ENCODE peak calls at places on chromosome 10, in eight cellular contexts. F, G, I, U, Z, Y, V and K are unnamed samples.

GRCh38 chr10:49212783-49213182 is 24.6 kb upstream of the TMEM273 start:
- DNase-seq in I (no peak), Z (no peak), V (no peak), G (no peak), Y (no peak), U (no peak), F (no peak), K (no peak)

GRCh38 chr10:132836832-132837540 is 51.0 kb upstream of the NKX6-2 start:
- DNase-seq in V (peak), Y (peak), U (peak), F (peak), Z (no peak), G (peak), I (peak), K (no peak)

GRCh38 chr10:103576862-103577261 is 83.4 kb downstream of the NEURL1 start:
- DNase-seq in I (no peak), U (no peak), V (no peak), F (no peak), G (no peak), Y (no peak), Z (no peak), K (no peak)

GRCh38 chr10:71981024-71981867 is 17.1 kb downstream of the CHST3 start:
- DNase-seq in G (no peak), F (no peak), I (peak), V (no peak), Y (no peak), U (peak), Z (peak), K (no peak)

GRCh38 chr10:12579954-12580858 is 230.9 kb downstream of the CAMK1D start:
- DNase-seq in V (no peak), Z (peak), G (no peak), U (no peak), I (no peak), F (no peak), Y (no peak), K (no peak)

GRCh38 chr10:48503293-48503911 is 101.5 kb downstream of the ARHGAP22 start:
- DNase-seq in Z (no peak), U (no peak), G (no peak), Y (no peak), V (no peak), F (no peak), I (no peak), K (no peak)

GRCh38 chr10:6530211-6530840 is 49.8 kb downstream of the PRKCQ start:
- DNase-seq in Y (no peak), G (no peak), I (no peak), V (peak), Z (no peak), U (no peak), F (no peak), K (no peak)

GRCh38 chr10:98316661-98317060 is 48.7 kb upstream of the LOXL4 start:
- DNase-seq in Z (peak), G (peak), V (no peak), I (peak), Y (no peak), U (peak), F (no peak), K (peak)

GRCh38 chr10:73906524-73907447 is 4.1 kb upstream of the PLAU start:
- DNase-seq in I (peak), F (no peak), V (no peak), U (peak), Y (no peak), Z (peak), G (peak), K (peak)

GRCh38 chr10:95382174-95382573 is 91.4 kb upstream of the PDLIM1 start:
- DNase-seq in G (no peak), Y (no peak), U (no peak), F (no peak), V (no peak), I (no peak), Z (no peak), K (no peak)

GRCh38 chr10:35152992-35153391 is 26.3 kb downstream of the CREM start:
- DNase-seq in Z (no peak), G (no peak), Y (no peak), I (no peak), V (no peak), U (no peak), F (no peak), K (no peak)

GRCh38 chr10:18665079-18665478 is 5.8 kb downstream of the ARL5B start:
- DNase-seq in F (no peak), G (no peak), V (no peak), Z (no peak), I (no peak), U (no peak), Y (no peak), K (no peak)

GRCh38 chr10:126931548-126931947 is 26.3 kb downstream of the DOCK1 start:
- DNase-seq in V (no peak), I (no peak), G (no peak), U (no peak), F (no peak), Z (no peak), Y (no peak), K (no peak)

GRCh38 chr10:118966131-118967125 is 63.1 kb upstream of the NANOS1 start:
- DNase-seq in U (no peak), G (no peak), V (no peak), Z (no peak), I (no peak), F (no peak), Y (no peak), K (no peak)

GRCh38 chr10:111410740-111411139 is 333.9 kb downstream of the ADRA2A start:
- DNase-seq in V (no peak), Z (no peak), I (no peak), Y (no peak), F (no peak), G (no peak), U (no peak), K (no peak)

GRCh38 chr10:23046032-23046431 is 49.3 kb upstream of the MSRB2 start:
- DNase-seq in V (no peak), F (no peak), U (no peak), G (no peak), I (no peak), Z (no peak), Y (no peak), K (no peak)

GRCh38 chr10:5996696-5997095 is 19.4 kb upstream of the IL15RA start:
- DNase-seq in Y (no peak), Z (no peak), I (no peak), U (no peak), G (no peak), F (no peak), V (no peak), K (no peak)

GRCh38 chr10:47346572-47347302 is 1.4 kb upstream of the RBP3 start:
- DNase-seq in U (no peak), V (no peak), Y (no peak), I (no peak), G (no peak), F (no peak), Z (no peak), K (no peak)

GRCh38 chr10:12981570-12981969 is 19.9 kb downstream of the CCDC3 start:
- DNase-seq in Y (no peak), V (no peak), F (no peak), U (peak), G (peak), I (peak), Z (peak), K (peak)

GRCh38 chr10:101564490-101564991 is 23.5 kb downstream of the POLL start:
- DNase-seq in I (no peak), U (no peak), F (no peak), G (no peak), V (no peak), Y (no peak), Z (no peak), K (no peak)

GRCh38 chr10:93742633-93743349 is 14.9 kb upstream of the LGI1 start:
- DNase-seq in Y (no peak), F (peak), I (no peak), V (no peak), G (no peak), U (no peak), Z (no peak), K (no peak)

GRCh38 chr10:130231211-130231850 is 95.1 kb downstream of the GLRX3 start:
- DNase-seq in F (no peak), V (no peak), I (no peak), U (no peak), G (no peak), Z (no peak), Y (no peak), K (no peak)

GRCh38 chr10:57955076-57955475 is 312.6 kb downstream of the IPMK start:
- DNase-seq in V (no peak), U (peak), Y (no peak), Z (peak), F (no peak), I (no peak), G (peak), K (peak)

GRCh38 chr10:59465089-59465488 is 102.7 kb upstream of the FAM13C start:
- DNase-seq in Z (peak), Y (no peak), I (no peak), G (peak), V (no peak), U (peak), F (no peak), K (no peak)

GRCh38 chr10:111083222-111084095 is 6.6 kb downstream of the ADRA2A start:
- DNase-seq in U (no peak), G (no peak), Z (no peak), F (no peak), I (no peak), V (no peak), Y (no peak), K (no peak)

GRCh38 chr10:4195214-4195613 is 410.2 kb upstream of the KLF6 start:
- DNase-seq in G (peak), F (no peak), I (no peak), V (no peak), Y (no peak), U (no peak), Z (peak), K (peak)

GRCh38 chr10:113177163-113177935 is 227.3 kb downstream of the TCF7L2 start:
- DNase-seq in V (no peak), F (no peak), Y (no peak), G (no peak), I (no peak), Z (no peak), U (no peak), K (no peak)

GRCh38 chr10:72499697-72500096 is 126.2 kb downstream of the MICU1 start:
- DNase-seq in G (no peak), Z (no peak), U (no peak), Y (no peak), F (no peak), I (no peak), V (no peak), K (no peak)

GRCh38 chr10:99612167-99612831 is 7.9 kb downstream of the SLC25A28 start:
- DNase-seq in I (peak), V (peak), Y (peak), Z (peak), F (peak), U (peak), G (peak), K (peak)